ENCODE peak calls at places on chromosomes 2 and 18, in seven cellular contexts. One of them, this sample, is unnamed. For H3K36me3, the result is how much of the 10 kb centered on the place peaks cover.

GRCh38 chr2:96535331-96535730 is 1.2 kb upstream of the ARID5A start:
- DNase-seq in DND-41: no peak
- DNase-seq in esophagus squamous epithelium: no peak
- DNase-seq in bronchial epithelial cell: no peak
- DNase-seq in spleen: peak
- DNase-seq in heart right ventricle: no peak
- DNase-seq in Panc1: no peak
- DNase-seq in this sample: no peak

GRCh38 chr2:61340242-61340641 is 130.6 kb downstream of the USP34 start:
- DNase-seq in DND-41: no peak
- DNase-seq in esophagus squamous epithelium: no peak
- DNase-seq in bronchial epithelial cell: peak
- DNase-seq in spleen: no peak
- DNase-seq in heart right ventricle: no peak
- DNase-seq in Panc1: peak
- DNase-seq in this sample: no peak

GRCh38 chr18:49038423-49038822 is 87.7 kb upstream of the SMAD7 start:
- DNase-seq in DND-41: no peak
- DNase-seq in esophagus squamous epithelium: no peak
- DNase-seq in bronchial epithelial cell: no peak
- DNase-seq in spleen: no peak
- DNase-seq in heart right ventricle: no peak
- DNase-seq in Panc1: no peak
- DNase-seq in this sample: no peak

GRCh38 chr2:35891528-35891927 is 464.1 kb upstream of the CRIM1 start:
- DNase-seq in DND-41: no peak
- DNase-seq in esophagus squamous epithelium: no peak
- DNase-seq in bronchial epithelial cell: no peak
- DNase-seq in spleen: no peak
- DNase-seq in heart right ventricle: no peak
- DNase-seq in Panc1: no peak
- DNase-seq in this sample: no peak

GRCh38 chr2:168060956-168061750 is 186.2 kb downstream of the STK39 start:
- DNase-seq in DND-41: no peak
- DNase-seq in esophagus squamous epithelium: no peak
- DNase-seq in bronchial epithelial cell: peak
- DNase-seq in spleen: no peak
- DNase-seq in heart right ventricle: no peak
- DNase-seq in Panc1: no peak
- DNase-seq in this sample: no peak

GRCh38 chr2:189337648-189338047 is 103.6 kb upstream of the WDR75 start:
- DNase-seq in DND-41: no peak
- DNase-seq in esophagus squamous epithelium: no peak
- DNase-seq in bronchial epithelial cell: peak
- DNase-seq in spleen: no peak
- DNase-seq in heart right ventricle: no peak
- DNase-seq in Panc1: no peak
- DNase-seq in this sample: no peak

GRCh38 chr2:175805442-175806114 is 196.5 kb downstream of the LNPK start:
- DNase-seq in DND-41: no peak
- DNase-seq in esophagus squamous epithelium: no peak
- DNase-seq in bronchial epithelial cell: no peak
- DNase-seq in spleen: no peak
- DNase-seq in heart right ventricle: no peak
- DNase-seq in Panc1: no peak
- DNase-seq in this sample: no peak

GRCh38 chr2:58730764-58731487 is 489.8 kb upstream of the FANCL start:
- DNase-seq in DND-41: no peak
- DNase-seq in esophagus squamous epithelium: no peak
- DNase-seq in bronchial epithelial cell: no peak
- DNase-seq in spleen: no peak
- DNase-seq in heart right ventricle: no peak
- DNase-seq in Panc1: no peak
- DNase-seq in this sample: no peak

GRCh38 chr2:230700447-230700846 is 12.2 kb upstream of the CAB39 start:
- DNase-seq in DND-41: no peak
- DNase-seq in esophagus squamous epithelium: no peak
- DNase-seq in bronchial epithelial cell: peak
- DNase-seq in spleen: no peak
- DNase-seq in heart right ventricle: no peak
- DNase-seq in Panc1: no peak
- DNase-seq in this sample: no peak

GRCh38 chr2:231611273-231612198 is 18.9 kb downstream of the TEX44 start:
- DNase-seq in DND-41: peak
- DNase-seq in esophagus squamous epithelium: no peak
- DNase-seq in bronchial epithelial cell: peak
- DNase-seq in spleen: no peak
- DNase-seq in heart right ventricle: no peak
- DNase-seq in Panc1: peak
- DNase-seq in this sample: peak

GRCh38 chr2:201114350-201114749 is 1.6 kb upstream of the CFLAR start:
- DNase-seq in DND-41: no peak
- DNase-seq in esophagus squamous epithelium: no peak
- DNase-seq in bronchial epithelial cell: no peak
- DNase-seq in spleen: no peak
- DNase-seq in heart right ventricle: no peak
- DNase-seq in Panc1: no peak
- DNase-seq in this sample: no peak
- H3K4me3 ChIP-seq in DND-41: no peak
- H3K4me3 ChIP-seq in esophagus squamous epithelium: no peak
- H3K4me3 ChIP-seq in bronchial epithelial cell: no peak
- H3K4me3 ChIP-seq in spleen: no peak
- H3K4me3 ChIP-seq in heart right ventricle: no peak
- H3K4me3 ChIP-seq in Panc1: no peak
- H3K4me3 ChIP-seq in this sample: no peak

GRCh38 chr18:26547302-26548143 is 830 bp downstream of the KCTD1 start:
- DNase-seq in DND-41: peak
- DNase-seq in esophagus squamous epithelium: peak
- DNase-seq in bronchial epithelial cell: peak
- DNase-seq in spleen: peak
- DNase-seq in heart right ventricle: peak
- DNase-seq in Panc1: no peak
- DNase-seq in this sample: peak
- TF ChIP-seq CTCF in DND-41: peak
- TF ChIP-seq CTCF in esophagus squamous epithelium: no peak
- TF ChIP-seq CTCF in bronchial epithelial cell: peak
- TF ChIP-seq CTCF in spleen: peak
- TF ChIP-seq CTCF in heart right ventricle: peak
- TF ChIP-seq CTCF in Panc1: peak
- TF ChIP-seq CTCF in this sample: peak

DNA sequence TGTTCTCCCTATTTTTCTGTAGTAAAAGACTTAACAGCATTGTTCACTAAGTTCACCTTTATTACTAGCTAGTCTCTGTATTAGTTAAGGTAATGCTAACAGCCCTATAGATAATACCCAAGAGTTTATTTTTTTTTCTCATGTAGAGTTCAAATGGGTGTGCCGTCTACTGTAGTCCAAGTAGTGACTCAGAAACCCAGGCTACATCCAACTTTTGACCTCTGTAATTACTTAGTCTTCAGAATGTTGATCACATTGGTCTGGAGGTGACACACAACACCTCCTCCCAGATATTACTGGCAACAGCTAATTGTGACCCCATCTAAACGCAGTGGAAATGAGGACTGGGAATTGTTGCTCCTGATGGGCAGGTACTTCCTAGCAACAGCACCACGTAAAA is 7.7 kb downstream of the COQ10B start:
- DNase-seq in DND-41: no peak
- DNase-seq in esophagus squamous epithelium: no peak
- DNase-seq in bronchial epithelial cell: peak
- DNase-seq in spleen: no peak
- DNase-seq in heart right ventricle: no peak
- DNase-seq in Panc1: no peak
- DNase-seq in this sample: no peak
- H3K36me3 ChIP-seq in DND-41: half or more
- H3K36me3 ChIP-seq in esophagus squamous epithelium: under half
- H3K36me3 ChIP-seq in bronchial epithelial cell: under half
- H3K36me3 ChIP-seq in spleen: under half
- H3K36me3 ChIP-seq in heart right ventricle: under half
- H3K36me3 ChIP-seq in Panc1: under half
- H3K36me3 ChIP-seq in this sample: under half

GRCh38 chr2:219274392-219274921 is 4.7 kb upstream of the DNAJB2 start:
- DNase-seq in DND-41: no peak
- DNase-seq in esophagus squamous epithelium: no peak
- DNase-seq in bronchial epithelial cell: peak
- DNase-seq in spleen: peak
- DNase-seq in heart right ventricle: no peak
- DNase-seq in Panc1: peak
- DNase-seq in this sample: peak
- H3K4me3 ChIP-seq in DND-41: no peak
- H3K4me3 ChIP-seq in esophagus squamous epithelium: no peak
- H3K4me3 ChIP-seq in bronchial epithelial cell: peak
- H3K4me3 ChIP-seq in spleen: no peak
- H3K4me3 ChIP-seq in heart right ventricle: no peak
- H3K4me3 ChIP-seq in Panc1: no peak
- H3K4me3 ChIP-seq in this sample: no peak